ENCODE peak calls at places on chromosomes 16 and 17, in six cellular contexts. L is MG63; R is GM19239; M is T-cell; U is CD4-positive, alpha-beta T cell; X is aorta. C is an unnamed sample.

GRCh38 chr17:78675316-78675616 is 98.1 kb upstream of the DNAH17 start:
- DNase-seq in M (no peak), R (no peak), L (no peak), U (no peak), X (peak; percentile 63), C (no peak)

GRCh38 chr17:31568140-31568938 is 176.9 kb downstream of the RAB11FIP4 start:
- DNase-seq in U (no peak), L (no peak), M (no peak), X (no peak), R (no peak), C (no peak)

GRCh38 chr17:1714980-1715802 is 5.0 kb upstream of the TLCD2 start:
- DNase-seq in U (peak; percentile 36), X (peak; percentile 97), M (no peak), L (peak; percentile 95), R (no peak), C (no peak)

GRCh38 chr17:79806863-79807720 is 10.2 kb upstream of the CBX8 start:
- DNase-seq in M (no peak), L (no peak), R (no peak), U (no peak), X (no peak), C (no peak)

GRCh38 chr16:83115491-83116232 is 488.9 kb downstream of the CDH13 start:
- DNase-seq in R (no peak), U (no peak), L (no peak), M (no peak), X (no peak), C (no peak)

GRCh38 chr17:65855245-65855644 is 293.8 kb upstream of the AXIN2 start:
- DNase-seq in R (no peak), U (no peak), X (no peak), M (no peak), L (peak; percentile 34), C (no peak)

GRCh38 chr17:49565948-49566491 is 9.7 kb upstream of the NXPH3 start:
- DNase-seq in L (no peak), U (no peak), M (no peak), R (no peak), X (peak; percentile 89), C (no peak)

GRCh38 chr17:77332981-77333685 is 192.4 kb downstream of the SEC14L1 start:
- DNase-seq in L (peak; percentile 68), R (no peak), U (no peak), M (no peak), X (no peak), C (no peak)

GRCh38 chr16:17177242-17177967 is 293.4 kb downstream of the XYLT1 start:
- DNase-seq in U (no peak), M (no peak), X (no peak), L (no peak), R (no peak), C (no peak)

GRCh38 chr16:67506468-67506867 is 22.2 kb upstream of the RIPOR1 start:
- DNase-seq in M (no peak), X (no peak), L (no peak), U (no peak), R (no peak), C (no peak)

GRCh38 chr17:3524024-3524423 is 33.6 kb downstream of the TRPV3 start:
- DNase-seq in R (no peak), X (no peak), U (no peak), M (no peak), L (no peak), C (no peak)

GRCh38 chr16:35749253-35750141 is 2290.1 kb downstream of the TP53TG3F start:
- DNase-seq in R (no peak), L (no peak), U (no peak), M (no peak), X (no peak), C (no peak)

GRCh38 chr16:54422569-54422978 is 136.0 kb upstream of the IRX3 start:
- DNase-seq in X (no peak), U (no peak), R (no peak), M (no peak), L (no peak), C (no peak)

GRCh38 chr16:19781196-19781595 is 63.1 kb downstream of the IQCK start:
- DNase-seq in U (no peak), M (no peak), X (no peak), L (no peak), R (no peak), C (no peak)

GRCh38 chr16:84928679-84929420 is 82.5 kb downstream of the ZDHHC7 start:
- DNase-seq in M (no peak), X (peak; percentile 89), R (no peak), U (no peak), L (peak; percentile 79), C (no peak)